ENCODE peak calls at places on chromosomes 7 and 10, in seven cellular contexts. M is A549, Y is fibroblast of lung, L is heart left ventricle, R is gastrocnemius medialis, S is GM23338, N is transverse colon. G is an unnamed sample. For H3K4me1, the result is how much of the 10 kb centered on the place peaks cover.

GRCh38 chr7:3399858-3400257 is 98.8 kb downstream of the SDK1 start:
- DNase-seq in L (no peak), Y (peak), M (peak), N (no peak), S (peak), R (no peak), G (no peak)

GRCh38 chr7:78924581-78924980 is 528.9 kb downstream of the MAGI2 start:
- DNase-seq in M (peak), S (peak), L (no peak), N (no peak), R (no peak), Y (peak), G (no peak)

GRCh38 chr7:114310344-114311118 is 104.1 kb upstream of the FOXP2 start:
- DNase-seq in S (no peak), M (no peak), R (no peak), N (no peak), Y (peak), L (no peak), G (no peak)

GRCh38 chr10:62037166-62037831 is 135.8 kb downstream of the ARID5B start:
- DNase-seq in M (no peak), L (no peak), S (no peak), Y (peak), N (no peak), R (no peak), G (peak)

GRCh38 chr7:101904019-101904418 is 86.6 kb downstream of the CUX1 start:
- DNase-seq in M (no peak), S (no peak), L (no peak), N (no peak), R (no peak), Y (no peak), G (no peak)

GRCh38 chr7:140625908-140626868 is 14.4 kb downstream of the DENND2A start:
- DNase-seq in R (peak), N (peak), L (peak), S (peak), Y (peak), M (peak), G (peak)

GRCh38 chr10:118666350-118666749 is 70.9 kb upstream of the PRLHR start:
- DNase-seq in N (no peak), Y (no peak), M (no peak), S (no peak), L (no peak), R (no peak), G (no peak)

GRCh38 chr10:6049031-6049400 is 13.2 kb downstream of the IL2RA start:
- DNase-seq in M (no peak), L (no peak), S (no peak), N (no peak), R (no peak), Y (no peak), G (no peak)

GRCh38 chr10:2985729-2986232 is 81.6 kb upstream of the PFKP start:
- DNase-seq in L (no peak), M (peak), Y (peak), N (peak), R (no peak), S (no peak), G (peak)

GRCh38 chr7:27873981-27874957 is 134.3 kb downstream of the TAX1BP1 start:
- DNase-seq in S (no peak), R (no peak), L (peak), N (peak), Y (peak), M (peak), G (peak)

GRCh38 chr10:122821808-122822207 is 23.8 kb downstream of the CUZD1 start:
- DNase-seq in M (no peak), S (no peak), L (no peak), N (no peak), Y (no peak), R (no peak), G (no peak)

GRCh38 chr7:877312-878232 is 1.2 kb downstream of the GET4 start:
- DNase-seq in S (peak), M (no peak), R (no peak), N (peak), L (no peak), Y (no peak), G (peak)

GRCh38 chr7:135210818-135211178 is 528 bp downstream of the WDR91 start:
- DNase-seq in N (no peak), M (no peak), R (no peak), Y (peak), L (no peak), S (peak), G (no peak)

GRCh38 chr10:120543291-120543690 is 86.3 kb downstream of the PLPP4 start:
- DNase-seq in S (no peak), Y (no peak), M (no peak), L (no peak), R (no peak), N (no peak), G (no peak)

GRCh38 chr10:120539076-120539475 is 82.0 kb downstream of the PLPP4 start:
- DNase-seq in S (no peak), L (no peak), Y (no peak), R (no peak), N (no peak), M (no peak), G (no peak)

GRCh38 chr10:120538091-120538490 is 81.1 kb downstream of the PLPP4 start:
- DNase-seq in L (no peak), R (no peak), M (no peak), Y (no peak), N (no peak), S (no peak), G (no peak)

GRCh38 chr10:120542591-120542990 is 85.6 kb downstream of the PLPP4 start:
- DNase-seq in M (no peak), L (no peak), R (no peak), Y (no peak), S (no peak), N (no peak), G (no peak)

GRCh38 chr10:120541971-120542370 is 84.9 kb downstream of the PLPP4 start:
- DNase-seq in S (no peak), L (no peak), Y (no peak), R (no peak), M (no peak), N (no peak), G (no peak)
- H3K4me1 ChIP-seq in S (under half), L (under half), Y (under half), R (under half), M (under half), N (under half), G (under half)

DNA sequence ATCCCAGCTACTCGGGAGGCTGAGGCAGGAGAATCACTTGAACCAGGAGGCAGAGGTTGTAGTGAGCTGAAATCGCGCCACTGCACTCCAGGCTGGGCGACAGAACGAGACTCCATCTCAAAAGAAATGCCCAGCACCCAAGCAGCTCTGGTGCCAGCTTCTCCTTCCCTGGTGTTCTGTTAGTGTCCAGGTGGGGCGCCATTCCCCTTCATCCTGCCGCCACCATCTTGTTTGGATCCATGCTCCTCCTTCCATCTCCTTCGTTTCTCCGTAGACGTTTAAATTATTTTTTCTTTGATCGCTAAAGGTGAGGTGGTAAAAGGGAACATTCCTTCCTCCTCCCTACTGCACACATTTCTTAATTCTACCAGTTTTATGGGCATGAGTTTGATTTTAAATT is 30.3 kb downstream of the PROSER2 start:
- DNase-seq in S (peak), R (no peak), L (no peak), M (peak), N (no peak), Y (no peak), G (no peak)
- TF ChIP-seq CTCF in S (peak), R (no peak), L (no peak), M (no peak), N (no peak), Y (no peak), G (peak)

DNA sequence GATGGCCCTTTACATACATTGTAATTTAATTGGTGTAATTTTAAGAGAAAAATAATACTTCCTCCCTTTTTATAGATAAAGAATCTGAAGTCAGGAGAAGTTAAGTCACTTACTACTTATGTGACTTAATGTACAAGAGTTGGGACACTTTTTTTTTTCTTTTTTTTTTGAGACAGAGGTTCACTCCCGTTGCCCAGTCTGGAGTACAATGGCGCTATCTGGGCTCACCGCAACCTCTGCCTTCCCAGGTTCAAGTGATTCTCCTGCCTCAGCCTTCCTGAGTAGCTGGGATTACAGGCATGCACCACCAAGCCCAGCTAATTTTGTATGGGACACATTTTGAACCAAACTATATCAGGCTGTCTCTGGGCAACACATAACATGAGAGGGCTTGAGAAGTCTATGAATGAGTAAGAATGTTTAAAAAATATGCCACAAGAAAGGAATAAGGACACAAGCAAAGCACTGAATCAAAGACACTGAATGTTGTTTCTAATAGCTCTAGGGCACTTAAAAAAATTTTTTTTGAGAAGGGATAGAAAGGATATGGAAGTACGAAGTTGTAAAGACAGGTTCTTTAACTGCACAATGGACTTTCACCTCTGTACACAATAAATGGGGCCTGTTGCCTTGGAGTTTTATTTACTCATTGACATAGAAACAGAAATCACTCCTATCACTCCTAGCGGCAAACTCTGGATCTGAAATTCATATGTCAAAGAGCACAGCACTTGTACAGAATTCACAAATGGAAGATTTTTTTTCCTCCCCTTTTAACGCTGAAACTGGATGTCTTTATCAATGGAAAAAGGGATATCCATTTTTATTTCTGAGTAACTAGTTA is 18.5 kb downstream of the NT5C3A start:
- DNase-seq in M (peak), R (no peak), S (no peak), L (no peak), N (no peak), Y (no peak), G (no peak)
- H3K4me1 ChIP-seq in M (half or more), R (half or more), S (under half), L (under half), N (half or more), Y (under half), G (under half)

DNA sequence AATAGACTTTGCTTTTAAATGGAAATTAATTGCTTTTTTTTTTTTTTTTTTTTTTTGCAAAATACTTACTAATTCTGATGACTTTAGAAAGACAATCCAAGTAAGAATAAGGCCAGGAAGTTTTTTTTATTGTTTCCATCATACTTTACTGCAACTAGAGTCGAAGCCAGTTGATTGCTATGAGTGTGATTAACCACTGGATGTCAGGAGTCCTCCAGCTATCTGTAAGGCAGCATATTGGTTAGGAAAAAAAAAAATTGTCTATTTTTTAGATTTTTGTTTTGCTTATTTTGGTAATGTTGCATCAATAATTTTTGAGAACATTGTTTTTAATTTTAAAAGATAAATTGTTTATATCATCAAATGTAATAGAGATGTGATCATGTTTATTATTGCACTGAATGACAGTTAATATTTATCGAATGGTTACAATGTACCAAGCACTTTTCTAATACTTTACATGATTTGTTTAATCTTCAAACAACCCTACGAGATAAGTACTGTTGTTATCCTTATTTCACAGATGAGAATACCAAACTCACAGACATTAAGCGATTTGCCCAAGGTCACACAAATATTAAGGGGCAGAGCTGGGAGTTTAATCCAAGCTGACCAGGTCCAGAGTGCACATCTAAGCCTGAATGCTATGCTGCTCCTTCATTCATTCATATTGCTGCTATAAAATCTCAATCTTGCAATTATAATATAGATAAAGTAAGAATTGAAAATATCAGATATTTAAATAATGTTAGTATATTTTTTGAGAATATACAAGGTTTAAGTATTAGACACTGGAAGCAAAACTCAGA is 19.9 kb upstream of the LMOD2 start:
- DNase-seq in S (peak), N (no peak), R (no peak), M (peak), Y (peak), L (no peak), G (peak)
- TF ChIP-seq CTCF in S (peak), N (peak), R (peak), M (peak), Y (peak), L (peak), G (peak)

GRCh38 chr10:75432176-75432575 is 752 bp downstream of the LRMDA start:
- DNase-seq in L (no peak), R (no peak), Y (no peak), N (no peak), S (no peak), M (no peak), G (no peak)
- H3K4me1 ChIP-seq in L (under half), R (under half), Y (under half), N (under half), S (under half), M (under half), G (under half)

GRCh38 chr10:106571216-106571954 is 593.1 kb downstream of the SORCS1 start:
- DNase-seq in L (no peak), R (no peak), N (no peak), S (peak), Y (peak), M (peak), G (no peak)
- TF ChIP-seq CTCF in L (peak), R (no peak), N (peak), S (peak), Y (peak), M (peak), G (no peak)

DNA sequence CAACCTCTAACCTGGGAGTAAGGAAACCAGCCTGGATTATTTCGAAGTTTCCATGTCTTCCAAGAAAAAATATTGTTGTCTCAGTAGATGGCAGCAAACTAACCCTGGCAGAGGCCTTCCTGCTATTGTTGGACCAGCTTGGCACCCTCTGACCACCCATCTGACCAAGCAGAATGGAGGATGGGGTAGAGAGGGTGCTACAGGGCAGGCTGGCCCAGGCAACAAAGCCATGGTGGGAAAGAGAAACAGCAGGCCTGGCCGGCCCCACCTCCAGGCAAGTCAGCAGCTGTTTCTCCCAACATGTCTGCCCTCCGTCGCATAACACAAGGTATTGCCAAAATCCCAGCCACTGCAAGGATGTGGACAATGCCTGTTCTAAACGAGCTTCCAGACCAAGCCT is 95.0 kb downstream of the FAM53B start:
- DNase-seq in L (peak), N (no peak), M (no peak), R (peak), S (no peak), Y (no peak), G (no peak)
- H3K4me1 ChIP-seq in L (half or more), N (half or more), M (under half), R (half or more), S (under half), Y (under half), G (under half)

DNA sequence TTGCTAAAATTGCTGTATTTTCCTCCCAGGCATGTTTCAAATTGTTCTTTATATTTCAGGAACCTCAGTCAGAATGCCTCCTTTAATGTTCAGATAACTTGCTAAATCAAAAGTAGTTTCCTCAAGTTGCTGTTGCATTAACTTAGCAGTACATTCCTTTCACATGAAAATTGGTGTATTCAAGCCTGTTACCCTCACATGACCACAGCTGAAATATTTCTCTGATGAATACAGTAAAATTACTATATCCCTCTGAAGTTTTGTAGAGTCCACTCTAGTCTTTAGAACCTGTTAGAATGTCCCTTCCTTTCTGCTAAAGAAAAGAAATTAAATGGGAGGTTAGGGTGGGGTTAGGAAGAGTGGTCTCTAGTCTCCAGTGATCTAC is 24.5 kb upstream of the C1GALT1 start:
- DNase-seq in N (no peak), Y (peak), L (no peak), S (no peak), R (no peak), M (no peak), G (no peak)
- TF ChIP-seq CTCF in N (no peak), Y (no peak), L (no peak), S (no peak), R (no peak), M (no peak), G (no peak)

GRCh38 chr10:95462740-95463667 is 98.2 kb downstream of the SORBS1 start:
- DNase-seq in M (no peak), L (no peak), R (no peak), Y (no peak), S (no peak), N (no peak), G (no peak)
- H3K4me1 ChIP-seq in M (under half), L (under half), R (under half), Y (under half), S (half or more), N (under half), G (under half)

DNA sequence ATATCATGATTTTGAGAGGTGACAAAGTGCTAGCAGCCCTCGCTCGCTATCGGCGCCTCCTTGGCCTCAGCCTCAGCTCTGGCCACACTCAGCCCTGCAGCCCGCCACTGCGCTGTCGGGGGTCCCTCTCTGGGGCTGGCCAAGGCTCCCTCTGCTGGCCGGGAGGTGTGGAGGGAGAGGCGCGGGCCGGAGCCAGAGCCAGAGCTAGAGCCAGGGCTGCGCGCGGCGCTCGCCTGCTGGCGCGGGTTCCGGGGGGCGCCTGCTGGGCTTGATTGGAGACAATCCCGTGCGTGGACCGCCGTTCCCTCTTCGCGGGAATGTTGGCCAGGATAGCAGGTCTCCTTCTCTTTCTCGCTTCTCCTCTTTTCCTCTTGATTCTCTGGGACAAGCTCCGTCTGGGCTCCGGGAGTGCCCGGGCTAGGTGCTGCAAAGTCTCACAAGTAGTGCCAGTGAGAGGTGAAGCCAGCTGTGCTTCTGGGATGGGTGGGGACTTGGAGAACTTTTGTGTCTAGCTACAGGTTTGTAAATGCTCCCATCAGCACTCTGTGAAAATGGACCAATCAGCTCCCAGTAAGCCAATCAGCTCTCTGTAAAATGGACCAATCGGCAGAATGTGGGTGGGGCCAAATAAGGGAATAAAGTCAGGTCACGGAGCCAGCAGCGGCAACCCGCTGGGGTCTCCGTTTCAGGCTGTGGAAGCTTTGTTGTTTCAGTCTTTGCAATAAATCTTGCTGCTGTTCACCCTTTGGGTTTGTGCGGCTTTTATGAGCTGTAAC is 43.4 kb upstream of the ELMO1 start:
- DNase-seq in R (no peak), S (peak), L (no peak), Y (no peak), N (no peak), M (no peak), G (no peak)
- TF ChIP-seq CTCF in R (no peak), S (peak), L (no peak), Y (no peak), N (no peak), M (no peak), G (no peak)

G was measured in osteoblast.